ENCODE peak calls at places on chromosomes 5 and 9, in four cellular contexts. One of them, this sample, is unnamed.
A peak's percentile ranks its signal among the peaks of the same experiment; 100 is the strongest.

GRCh38 chr5:137753227-137753985 is 757 bp downstream of the HNRNPA0 start:
- DNase-seq in AG10803: no peak
- DNase-seq in heart right ventricle: peak; percentile 42
- DNase-seq in hepatocyte: peak; percentile 37
- DNase-seq in this sample: no peak

GRCh38 chr9:6955251-6955921 is 197.6 kb downstream of the KDM4C start:
- DNase-seq in hepatocyte: peak; percentile 14
- DNase-seq in heart right ventricle: no peak
- DNase-seq in AG10803: peak; percentile 44
- DNase-seq in this sample: no peak

GRCh38 chr9:471320-471719 is 256.7 kb downstream of the DOCK8 start:
- DNase-seq in heart right ventricle: no peak
- DNase-seq in hepatocyte: no peak
- DNase-seq in AG10803: no peak
- DNase-seq in this sample: no peak

GRCh38 chr9:133137451-133138231 is 16.6 kb upstream of the RALGDS start:
- DNase-seq in AG10803: no peak
- DNase-seq in heart right ventricle: no peak
- DNase-seq in hepatocyte: no peak
- DNase-seq in this sample: no peak

GRCh38 chr9:105392531-105392930 is 55.3 kb upstream of the FSD1L start:
- DNase-seq in AG10803: no peak
- DNase-seq in hepatocyte: no peak
- DNase-seq in heart right ventricle: no peak
- DNase-seq in this sample: no peak

GRCh38 chr5:148827723-148828122 is 1.3 kb downstream of the ADRB2 start:
- DNase-seq in hepatocyte: peak; percentile 22
- DNase-seq in heart right ventricle: no peak
- DNase-seq in AG10803: no peak
- DNase-seq in this sample: no peak

GRCh38 chr5:82661462-82661861 is 383.3 kb upstream of the RPS23 start:
- DNase-seq in hepatocyte: no peak
- DNase-seq in heart right ventricle: no peak
- DNase-seq in AG10803: no peak
- DNase-seq in this sample: no peak

GRCh38 chr9:116234091-116234490 is 80.5 kb downstream of the PAPPA start:
- DNase-seq in hepatocyte: peak; percentile 75
- DNase-seq in AG10803: peak; percentile 97
- DNase-seq in heart right ventricle: no peak
- DNase-seq in this sample: no peak

GRCh38 chr5:68053202-68053601 is 162.4 kb upstream of the PIK3R1 start:
- DNase-seq in heart right ventricle: no peak
- DNase-seq in AG10803: no peak
- DNase-seq in hepatocyte: no peak
- DNase-seq in this sample: no peak

GRCh38 chr5:137531266-137531665 is 32.1 kb upstream of the SPOCK1 start:
- DNase-seq in hepatocyte: no peak
- DNase-seq in heart right ventricle: no peak
- DNase-seq in AG10803: no peak
- DNase-seq in this sample: no peak

GRCh38 chr5:40860711-40861110 is 19.5 kb downstream of the CARD6 start:
- DNase-seq in hepatocyte: no peak
- DNase-seq in heart right ventricle: no peak
- DNase-seq in AG10803: no peak
- DNase-seq in this sample: no peak

GRCh38 chr9:21465859-21466518 is 16.1 kb downstream of the IFNE start:
- DNase-seq in heart right ventricle: no peak
- DNase-seq in AG10803: peak; percentile 71
- DNase-seq in hepatocyte: peak; percentile 76
- DNase-seq in this sample: peak; percentile 74

GRCh38 chr9:93960221-93960970 is 5.2 kb upstream of the BARX1 start:
- DNase-seq in hepatocyte: peak; percentile 51
- DNase-seq in AG10803: no peak
- DNase-seq in heart right ventricle: no peak
- DNase-seq in this sample: peak; percentile 49

GRCh38 chr9:124257865-124258764 is at the start of gene NEK6:
- DNase-seq in hepatocyte: peak; percentile 63
- DNase-seq in AG10803: peak; percentile 81
- DNase-seq in heart right ventricle: no peak
- DNase-seq in this sample: peak; percentile 41

GRCh38 chr5:72497823-72498222 is 9.4 kb downstream of the ZNF366 start:
- DNase-seq in hepatocyte: no peak
- DNase-seq in heart right ventricle: no peak
- DNase-seq in AG10803: no peak
- DNase-seq in this sample: no peak

GRCh38 chr5:7869474-7870136 is 657 bp downstream of the MTRR start:
- DNase-seq in heart right ventricle: peak; percentile 7
- DNase-seq in AG10803: no peak
- DNase-seq in hepatocyte: peak; percentile 37
- DNase-seq in this sample: peak; percentile 26

GRCh38 chr9:35713578-35713977 is 18.4 kb downstream of the TLN1 start:
- DNase-seq in AG10803: no peak
- DNase-seq in hepatocyte: no peak
- DNase-seq in heart right ventricle: no peak
- DNase-seq in this sample: no peak

GRCh38 chr5:72036951-72037350 is 70.3 kb upstream of the MAP1B start:
- DNase-seq in heart right ventricle: no peak
- DNase-seq in AG10803: no peak
- DNase-seq in hepatocyte: no peak
- DNase-seq in this sample: no peak

GRCh38 chr5:129904102-129904666 is at the start of gene CHSY3:
- DNase-seq in AG10803: peak; percentile 79
- DNase-seq in hepatocyte: peak; percentile 93
- DNase-seq in heart right ventricle: peak; percentile 76
- DNase-seq in this sample: peak; percentile 65

GRCh38 chr5:97096096-97096648 is 46.2 kb downstream of the LIX1 start:
- DNase-seq in heart right ventricle: no peak
- DNase-seq in hepatocyte: no peak
- DNase-seq in AG10803: peak; percentile 22
- DNase-seq in this sample: no peak

GRCh38 chr5:109585012-109585599 is 104.6 kb upstream of the MAN2A1 start:
- DNase-seq in heart right ventricle: no peak
- DNase-seq in AG10803: peak; percentile 26
- DNase-seq in hepatocyte: no peak
- DNase-seq in this sample: no peak

GRCh38 chr5:127988149-127988755 is 95.3 kb upstream of the SLC12A2 start:
- DNase-seq in hepatocyte: peak; percentile 44
- DNase-seq in heart right ventricle: no peak
- DNase-seq in AG10803: peak; percentile 81
- DNase-seq in this sample: no peak

GRCh38 chr9:138044485-138045383 is 167.2 kb downstream of the CACNA1B start:
- DNase-seq in hepatocyte: no peak
- DNase-seq in heart right ventricle: no peak
- DNase-seq in AG10803: no peak
- DNase-seq in this sample: no peak

GRCh38 chr9:68898781-68899439 is 115.0 kb downstream of the PRKACG start:
- DNase-seq in heart right ventricle: no peak
- DNase-seq in AG10803: no peak
- DNase-seq in hepatocyte: no peak
- DNase-seq in this sample: no peak

GRCh38 chr9:68895741-68896478 is 118.0 kb downstream of the PRKACG start:
- DNase-seq in hepatocyte: no peak
- DNase-seq in AG10803: no peak
- DNase-seq in heart right ventricle: no peak
- DNase-seq in this sample: no peak

GRCh38 chr9:68896495-68896894 is 117.4 kb downstream of the PRKACG start:
- DNase-seq in hepatocyte: no peak
- DNase-seq in heart right ventricle: peak; percentile 14
- DNase-seq in AG10803: no peak
- DNase-seq in this sample: no peak

GRCh38 chr9:68897557-68898145 is 116.3 kb downstream of the PRKACG start:
- DNase-seq in heart right ventricle: peak; percentile 12
- DNase-seq in hepatocyte: no peak
- DNase-seq in AG10803: no peak
- DNase-seq in this sample: no peak

DNA sequence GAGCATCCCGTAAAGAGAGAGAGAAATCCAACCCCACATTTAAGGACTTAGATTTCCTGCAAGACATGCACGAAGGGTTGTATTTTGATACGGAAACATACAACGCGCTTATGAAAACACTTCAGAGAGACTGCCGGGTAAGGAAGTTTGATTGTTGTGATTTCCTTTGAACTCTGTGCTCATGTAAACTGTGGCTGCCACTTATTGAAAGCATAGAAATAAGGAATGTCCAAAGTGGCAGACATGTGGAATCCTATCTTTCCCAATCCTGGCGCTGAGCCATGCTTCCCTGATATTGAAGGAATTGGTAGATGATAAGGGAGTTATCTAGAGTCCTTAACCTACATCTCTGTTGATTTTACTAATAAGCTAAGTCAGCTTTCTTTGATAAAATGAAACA is 119.4 kb downstream of the PRKACG start:
- DNase-seq in heart right ventricle: no peak
- DNase-seq in hepatocyte: peak; percentile 16
- DNase-seq in AG10803: no peak
- DNase-seq in this sample: peak; percentile 79
- H3K4me3 ChIP-seq in heart right ventricle: no peak overlapping the region
- H3K4me3 ChIP-seq in hepatocyte: no peak overlapping the region
- H3K4me3 ChIP-seq in AG10803: no peak overlapping the region
- H3K4me3 ChIP-seq in this sample: no peak overlapping the region

GRCh38 chr5:15535938-15536337 is 36.0 kb downstream of the FBXL7 start:
- DNase-seq in heart right ventricle: no peak
- DNase-seq in AG10803: no peak
- DNase-seq in hepatocyte: no peak
- DNase-seq in this sample: no peak
- H3K4me3 ChIP-seq in heart right ventricle: no peak overlapping the region
- H3K4me3 ChIP-seq in AG10803: no peak overlapping the region
- H3K4me3 ChIP-seq in hepatocyte: no peak overlapping the region
- H3K4me3 ChIP-seq in this sample: no peak overlapping the region

GRCh38 chr5:160423025-160423554 is 1.4 kb downstream of the PTTG1 start:
- DNase-seq in AG10803: no peak
- DNase-seq in heart right ventricle: no peak
- DNase-seq in hepatocyte: no peak
- DNase-seq in this sample: peak; percentile 27
- H3K4me3 ChIP-seq in AG10803: peak overlapping the region; percentile 10
- H3K4me3 ChIP-seq in heart right ventricle: no peak overlapping the region
- H3K4me3 ChIP-seq in hepatocyte: no peak overlapping the region
- H3K4me3 ChIP-seq in this sample: no peak overlapping the region

GRCh38 chr5:63960646-63961045 is 1.6 kb downstream of the HTR1A start:
- DNase-seq in AG10803: no peak
- DNase-seq in heart right ventricle: no peak
- DNase-seq in hepatocyte: no peak
- DNase-seq in this sample: no peak

GRCh38 chr5:63957617-63958016 is 4.6 kb downstream of the HTR1A start:
- DNase-seq in heart right ventricle: no peak
- DNase-seq in hepatocyte: no peak
- DNase-seq in AG10803: no peak
- DNase-seq in this sample: no peak

GRCh38 chr5:63959177-63959982 is 2.9 kb downstream of the HTR1A start:
- DNase-seq in hepatocyte: peak; percentile 76
- DNase-seq in heart right ventricle: no peak
- DNase-seq in AG10803: no peak
- DNase-seq in this sample: no peak

GRCh38 chr5:63961125-63961597 is 1.1 kb downstream of the HTR1A start:
- DNase-seq in hepatocyte: peak; percentile 4
- DNase-seq in AG10803: no peak
- DNase-seq in heart right ventricle: no peak
- DNase-seq in this sample: no peak

DNA sequence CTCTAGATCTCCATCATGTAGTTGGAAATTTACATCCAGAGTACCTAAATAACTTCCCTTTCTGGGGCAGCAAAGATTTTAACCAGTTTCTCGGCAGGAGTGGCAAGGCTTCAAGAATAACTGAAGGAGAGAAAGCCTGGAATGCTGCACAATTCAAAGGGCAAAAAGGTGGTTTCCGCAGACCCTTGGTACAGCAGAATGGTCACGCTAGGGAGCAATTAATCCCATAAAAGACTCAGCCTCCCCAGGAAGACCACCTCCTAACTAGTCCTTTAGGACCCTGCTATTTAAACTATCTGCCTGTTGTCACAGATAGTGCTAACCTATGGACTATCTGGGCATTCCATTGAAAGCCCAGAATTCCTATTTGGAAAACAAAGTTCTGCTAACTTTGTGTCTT is 3.6 kb downstream of the HTR1A start:
- DNase-seq in AG10803: no peak
- DNase-seq in hepatocyte: no peak
- DNase-seq in heart right ventricle: no peak
- DNase-seq in this sample: no peak
- H3K4me3 ChIP-seq in AG10803: no peak overlapping the region
- H3K4me3 ChIP-seq in hepatocyte: no peak overlapping the region
- H3K4me3 ChIP-seq in heart right ventricle: no peak overlapping the region
- H3K4me3 ChIP-seq in this sample: no peak overlapping the region

DNA sequence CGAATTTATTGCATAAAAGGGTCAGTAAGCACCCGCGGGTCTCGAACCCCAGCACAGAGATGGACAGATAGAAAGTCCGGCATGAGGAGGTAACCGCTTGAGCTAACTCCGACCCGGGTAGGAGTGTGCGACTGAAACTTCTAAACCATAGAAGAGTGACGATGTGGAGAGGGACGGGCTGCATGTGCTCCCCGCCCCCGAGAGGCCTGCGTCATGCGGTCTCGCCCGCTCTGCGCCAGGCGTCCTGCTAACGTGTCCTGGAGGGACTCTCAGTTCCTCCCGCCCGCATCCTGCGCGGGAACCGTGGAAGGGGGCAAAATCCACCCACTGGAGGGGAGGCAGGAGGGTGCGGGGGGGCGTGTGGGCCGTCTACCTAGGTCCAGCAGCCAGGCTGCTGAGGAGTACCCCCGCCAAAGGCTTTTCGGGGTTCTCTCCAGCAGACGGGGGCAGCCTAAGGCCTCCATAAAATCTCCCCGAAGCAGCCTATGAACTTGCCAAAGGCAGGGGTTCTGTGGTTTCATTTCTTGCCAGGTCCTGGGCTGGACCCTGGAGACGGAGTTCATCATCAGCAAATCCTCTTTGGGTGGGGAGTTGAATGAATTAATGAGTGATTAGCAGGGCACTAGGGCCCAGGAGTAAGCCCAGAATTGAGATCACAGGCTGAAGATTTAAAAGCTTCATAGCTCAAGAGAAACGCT is 51.8 kb downstream of the TGFBI start:
- DNase-seq in heart right ventricle: peak; percentile 87
- DNase-seq in hepatocyte: peak; percentile 88
- DNase-seq in AG10803: peak; percentile 83
- DNase-seq in this sample: peak; percentile 81
- H3K4me3 ChIP-seq in heart right ventricle: peak overlapping the region; percentile 43
- H3K4me3 ChIP-seq in hepatocyte: peak overlapping the region; percentile 11
- H3K4me3 ChIP-seq in AG10803: peak overlapping the region; percentile 51
- H3K4me3 ChIP-seq in this sample: no peak overlapping the region